ENCODE peak calls at places on chromosome 7, in six cellular contexts. L is heart right ventricle, Y is tibial artery, H is esophagus squamous epithelium, S is NT2/D1, Z is psoas muscle. Q is an unnamed sample.

GRCh38 chr7:158613481-158613880 is 25.9 kb upstream of the PTPRN2 start:
- DNase-seq in Z (no peak), Y (no peak), S (no peak), L (no peak), H (no peak), Q (no peak)

GRCh38 chr7:149774237-149775175 is 1.1 kb upstream of the ZNF467 start:
- DNase-seq in L (no peak), Y (no peak), H (no peak), S (no peak), Z (no peak), Q (no peak)

GRCh38 chr7:144869072-144869471 is 33.2 kb upstream of the TPK1 start:
- DNase-seq in Z (no peak), L (no peak), Y (no peak), H (no peak), S (no peak), Q (no peak)

GRCh38 chr7:51455513-51455912 is 138.9 kb upstream of the COBL start:
- DNase-seq in Z (no peak), Y (no peak), H (no peak), L (no peak), S (no peak), Q (no peak)

GRCh38 chr7:45027774-45028114 is 27.7 kb downstream of the CCM2 start:
- DNase-seq in S (no peak), L (no peak), H (no peak), Z (no peak), Y (peak; percentile 55), Q (no peak)

GRCh38 chr7:26155531-26156375 is 3.8 kb downstream of the NFE2L3 start:
- DNase-seq in Y (no peak), L (no peak), S (no peak), Z (no peak), H (no peak), Q (no peak)

GRCh38 chr7:17385612-17386011 is 87.2 kb downstream of the AHR start:
- DNase-seq in Y (no peak), H (no peak), S (no peak), L (no peak), Z (no peak), Q (no peak)

GRCh38 chr7:55469271-55469681 is 103.0 kb downstream of the VOPP1 start:
- DNase-seq in Y (no peak), Z (no peak), L (no peak), S (no peak), H (no peak), Q (no peak)

GRCh38 chr7:20350518-20350951 is 19.8 kb downstream of the ITGB8 start:
- DNase-seq in S (no peak), L (no peak), Y (no peak), H (no peak), Z (no peak), Q (no peak)

GRCh38 chr7:142854505-142855400 is at the start of gene EPHB6:
- DNase-seq in H (no peak), Z (peak; percentile 81), Y (peak; percentile 91), L (peak; percentile 84), S (peak; percentile 20), Q (peak; percentile 59)

GRCh38 chr7:13117103-13117502 is 429.7 kb downstream of the ARL4A start:
- DNase-seq in Y (no peak), S (peak; percentile 20), H (no peak), Z (no peak), L (no peak), Q (no peak)

GRCh38 chr7:101688183-101688831 is 59.2 kb upstream of the MYL10 start:
- DNase-seq in Z (peak; percentile 82), S (peak; percentile 36), H (no peak), Y (peak; percentile 82), L (peak; percentile 79), Q (peak; percentile 69)

GRCh38 chr7:112105584-112106540 is 100.3 kb downstream of the DOCK4 start:
- DNase-seq in S (no peak), Z (no peak), L (no peak), H (no peak), Y (no peak), Q (no peak)

GRCh38 chr7:127041689-127042452 is 210.9 kb downstream of the GRM8 start:
- DNase-seq in S (no peak), Y (no peak), Z (no peak), L (no peak), H (no peak), Q (no peak)

GRCh38 chr7:139683137-139683871 is 94.5 kb downstream of the HIPK2 start:
- DNase-seq in Z (no peak), H (no peak), S (no peak), L (no peak), Y (no peak), Q (no peak)

DNA sequence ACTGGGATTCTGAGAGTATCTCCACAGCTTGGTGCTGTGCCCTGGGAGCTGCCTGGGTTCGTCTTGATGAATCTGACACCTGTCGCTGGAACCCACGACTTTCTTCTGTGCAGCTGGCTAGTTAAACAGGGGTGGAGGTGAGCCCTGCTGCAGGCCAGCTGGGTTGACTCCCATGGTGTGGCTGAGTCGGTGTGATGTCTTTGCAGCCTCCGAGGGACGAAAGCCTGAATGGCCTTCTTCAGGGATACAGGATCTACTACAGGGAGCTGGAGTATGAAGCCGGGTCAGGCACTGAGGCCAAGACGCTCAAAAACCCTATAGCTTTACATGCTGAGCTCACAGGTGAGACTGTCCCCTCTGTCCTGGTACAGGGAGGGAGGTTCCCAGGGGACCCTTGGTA is 508.1 kb upstream of the FOXK1 start:
- DNase-seq in Y (no peak), L (no peak), H (no peak), Z (no peak), S (no peak), Q (no peak)
- H3K9me3 ChIP-seq in Y (no peaks in the 10 kb centered on the region), L (no peaks in the 10 kb centered on the region), H (no peaks in the 10 kb centered on the region), Z (no peaks in the 10 kb centered on the region), S (peaks cover 7% of the 10 kb centered on the region), Q (no peaks in the 10 kb centered on the region)

GRCh38 chr7:19268737-19269136 is 123.5 kb upstream of the FERD3L start:
- DNase-seq in Y (no peak), Z (no peak), S (no peak), L (no peak), H (no peak), Q (no peak)

DNA sequence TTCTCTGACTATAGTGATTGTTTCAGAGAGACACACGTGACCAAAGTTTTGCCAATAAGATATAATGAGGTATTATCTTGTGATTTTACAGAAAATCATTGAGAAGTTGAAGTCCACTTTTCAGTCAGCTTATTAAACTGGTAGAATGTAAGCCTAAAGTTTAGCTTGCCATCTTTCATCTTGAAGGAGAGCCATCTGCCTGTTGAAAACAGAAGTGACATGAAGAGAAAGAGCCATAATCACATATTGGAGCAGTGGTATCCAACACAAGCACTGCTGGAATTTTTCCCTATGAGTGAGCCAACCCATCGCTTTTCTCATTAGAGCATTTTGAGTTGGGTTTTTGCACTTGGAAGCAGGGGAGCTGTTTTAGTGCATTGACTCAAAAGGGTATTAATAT is 117.6 kb upstream of the FERD3L start:
- DNase-seq in L (no peak), H (no peak), Z (no peak), S (no peak), Y (no peak), Q (no peak)
- H3K9me3 ChIP-seq in L (peaks cover 4% of the 10 kb centered on the region), H (no peaks in the 10 kb centered on the region), Z (no peaks in the 10 kb centered on the region), S (no peaks in the 10 kb centered on the region), Y (no peaks in the 10 kb centered on the region), Q (no peaks in the 10 kb centered on the region)

DNA sequence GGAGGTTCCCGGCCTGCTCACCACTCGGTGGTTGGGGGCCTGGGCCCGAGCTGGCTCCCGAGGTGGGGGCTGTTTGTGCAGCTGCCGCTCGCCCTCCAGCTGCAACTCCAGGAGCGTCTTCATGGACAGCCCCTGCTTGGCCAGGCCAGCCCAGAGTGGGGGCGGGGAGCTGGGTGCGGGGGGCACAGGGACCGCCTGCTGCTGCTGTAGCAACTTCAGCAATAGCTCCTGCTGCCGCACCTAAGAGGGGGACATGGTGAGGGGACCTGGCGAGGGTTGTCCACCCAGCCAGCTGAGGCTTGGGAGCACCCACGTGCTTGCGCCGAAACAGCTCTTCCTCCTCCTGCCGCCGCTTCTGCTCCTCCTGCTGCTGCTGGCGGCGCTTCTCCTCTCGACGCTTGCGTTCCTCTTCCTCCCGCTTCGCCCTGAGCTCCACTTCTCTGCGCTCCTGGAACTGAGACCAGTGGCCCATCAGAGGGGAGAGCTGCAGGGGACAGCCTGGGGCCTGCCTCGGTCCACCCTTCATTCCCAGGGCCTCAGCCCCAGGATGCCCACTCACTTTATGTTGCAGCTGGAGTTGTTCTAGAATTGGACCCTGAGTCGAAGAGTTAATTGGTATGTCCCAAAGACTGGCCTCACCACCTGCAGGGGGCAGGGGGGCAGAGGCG is 9.6 kb downstream of the GNB2 start:
- DNase-seq in Y (no peak), H (no peak), Z (no peak), S (no peak), L (no peak), Q (no peak)
- H3K9me3 ChIP-seq in Y (no peaks in the 10 kb centered on the region), H (no peaks in the 10 kb centered on the region), Z (no peaks in the 10 kb centered on the region), S (no peaks in the 10 kb centered on the region), L (no peaks in the 10 kb centered on the region), Q (no peaks in the 10 kb centered on the region)

GRCh38 chr7:57339198-57339944 is 110.6 kb upstream of the ZNF716 start:
- DNase-seq in L (no peak), S (no peak), Y (no peak), Z (no peak), H (no peak), Q (no peak)
- H3K9me3 ChIP-seq in L (no peaks in the 10 kb centered on the region), S (no peaks in the 10 kb centered on the region), Y (peaks cover 6% of the 10 kb centered on the region), Z (no peaks in the 10 kb centered on the region), H (peaks cover 9% of the 10 kb centered on the region), Q (peaks cover 3% of the 10 kb centered on the region)

DNA sequence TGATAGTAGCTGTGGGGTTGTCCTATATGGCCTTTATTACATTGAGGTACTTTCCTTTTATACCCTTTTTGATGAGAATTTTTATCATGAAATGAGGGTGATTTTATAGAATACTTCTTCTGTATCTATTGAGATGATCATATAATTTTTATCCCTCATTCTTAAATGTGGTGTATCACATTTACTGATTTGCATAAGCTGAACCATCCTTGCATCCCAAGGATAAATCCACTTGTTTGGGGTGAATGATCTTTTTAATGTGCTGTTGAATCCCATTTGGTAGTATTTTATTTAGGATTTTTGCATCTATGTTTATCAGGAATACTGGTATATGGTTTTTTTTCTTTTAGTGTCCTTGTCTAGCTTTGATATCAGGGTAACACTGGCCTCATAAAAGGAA is 84.5 kb upstream of the IL6 start:
- DNase-seq in Z (no peak), S (no peak), L (no peak), Y (no peak), H (no peak), Q (no peak)
- H3K9me3 ChIP-seq in Z (peaks cover 46% of the 10 kb centered on the region), S (peaks cover 53% of the 10 kb centered on the region), L (peaks cover 67% of the 10 kb centered on the region), Y (peaks cover 20% of the 10 kb centered on the region), H (peaks cover 22% of the 10 kb centered on the region), Q (peaks cover 10% of the 10 kb centered on the region)

Q was measured in T-helper 17 cell.